ENCODE peak calls at places on chromosomes 3 and 15, in ten cellular contexts. E, U, C, J, B, X, V, O, Q and W are unnamed samples.

GRCh38 chr15:56460046-56460445 is 4.9 kb downstream of the MNS1 start:
- DNase-seq in E (no peak), U (no peak), C (no peak), J (no peak), B (peak; percentile 1), X (peak; percentile 5), V (no peak), O (no peak), Q (no peak), W (no peak)

GRCh38 chr3:189508784-189509489 is 122.3 kb upstream of the TP63 start:
- DNase-seq in E (no peak), U (no peak), C (no peak), J (no peak), B (no peak), X (no peak), V (no peak), O (no peak), Q (no peak), W (no peak)

GRCh38 chr3:15427981-15428380 is 583 bp downstream of the EAF1 start:
- DNase-seq in E (no peak), U (no peak), C (no peak), J (no peak), B (no peak), X (no peak), V (no peak), O (no peak), Q (no peak), W (no peak)

GRCh38 chr15:77496710-77497107 is 76.0 kb downstream of the HMG20A start:
- DNase-seq in E (peak; percentile 89), U (peak; percentile 34), C (peak; percentile 74), J (peak; percentile 94), B (peak; percentile 97), X (peak; percentile 95), V (peak; percentile 79), O (peak; percentile 67), Q (peak; percentile 26), W (peak; percentile 96)

GRCh38 chr3:188296761-188297689 is 143.1 kb downstream of the LPP start:
- DNase-seq in E (no peak), U (no peak), C (peak; percentile 93), J (peak; percentile 32), B (peak; percentile 83), X (peak; percentile 94), V (no peak), O (no peak), Q (no peak), W (peak; percentile 36)

GRCh38 chr3:177211503-177212277 is 14.4 kb upstream of the TBL1XR1 start:
- DNase-seq in E (no peak), U (no peak), C (peak; percentile 87), J (no peak), B (no peak), X (no peak), V (no peak), O (no peak), Q (no peak), W (no peak)

GRCh38 chr3:10602769-10603768 is 97.7 kb upstream of the ATP2B2 start:
- DNase-seq in E (no peak), U (peak; percentile 38), C (no peak), J (no peak), B (no peak), X (no peak), V (no peak), O (no peak), Q (no peak), W (no peak)

GRCh38 chr3:71580636-71581215 is 2.8 kb downstream of the FOXP1 start:
- DNase-seq in E (no peak), U (no peak), C (peak; percentile 17), J (no peak), B (no peak), X (peak; percentile 25), V (no peak), O (no peak), Q (no peak), W (no peak)

GRCh38 chr15:66858423-66859207 is 156.6 kb downstream of the SMAD6 start:
- DNase-seq in E (no peak), U (no peak), C (no peak), J (no peak), B (no peak), X (peak; percentile 30), V (peak; percentile 17), O (no peak), Q (no peak), W (no peak)

GRCh38 chr3:151903501-151903991 is 30.1 kb downstream of the SUCNR1 start:
- DNase-seq in E (no peak), U (no peak), C (peak; percentile 21), J (no peak), B (peak; percentile 93), X (peak; percentile 93), V (no peak), O (no peak), Q (no peak), W (peak; percentile 62)

GRCh38 chr3:171875923-171876412 is 32.8 kb downstream of the TMEM212 start:
- DNase-seq in E (no peak), U (no peak), C (peak; percentile 75), J (no peak), B (peak; percentile 19), X (peak; percentile 93), V (no peak), O (no peak), Q (no peak), W (peak; percentile 44)

GRCh38 chr3:44771424-44772098 is 10.0 kb downstream of the KIF15 start:
- DNase-seq in E (no peak), U (no peak), C (no peak), J (no peak), B (no peak), X (no peak), V (no peak), O (no peak), Q (no peak), W (no peak)

DNA sequence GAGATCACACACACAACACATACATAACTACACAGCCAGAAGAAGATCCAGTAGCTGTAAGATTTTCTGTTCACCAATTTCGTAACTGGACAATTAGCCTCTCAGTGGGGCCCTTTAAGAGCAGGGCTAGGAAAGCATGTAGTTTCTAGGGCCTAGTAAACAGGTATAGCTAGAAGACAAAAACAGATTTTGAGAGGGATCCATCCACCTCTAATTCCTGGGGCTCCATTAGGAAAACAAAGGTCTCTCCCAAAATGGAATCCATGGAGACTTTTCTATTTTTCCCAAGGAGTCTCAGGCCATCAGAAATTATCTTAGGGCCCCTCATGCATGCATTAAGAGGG is 10.5 kb downstream of the KIF15 start:
- DNase-seq in E (no peak), U (no peak), C (no peak), J (no peak), B (no peak), X (no peak), V (no peak), O (no peak), Q (no peak), W (no peak)
- H3K36me3 ChIP-seq in E (no peaks in the 10 kb centered on the region), U (no peaks in the 10 kb centered on the region), C (no peaks in the 10 kb centered on the region), J (no peaks in the 10 kb centered on the region), B (peaks cover 9% of the 10 kb centered on the region), X (no peaks in the 10 kb centered on the region), V (peaks cover 2% of the 10 kb centered on the region), O (peaks cover 59% of the 10 kb centered on the region), Q (peaks cover 42% of the 10 kb centered on the region), W (peaks cover 18% of the 10 kb centered on the region)

GRCh38 chr3:25428950-25429349 is 887 bp downstream of the RARB start:
- DNase-seq in E (no peak), U (no peak), C (no peak), J (no peak), B (no peak), X (peak; percentile 68), V (no peak), O (no peak), Q (no peak), W (no peak)
- H3K4me3 ChIP-seq in E (peak overlapping the region; percentile 59), U (no peak overlapping the region), C (no peak overlapping the region), J (peak overlapping the region; percentile 48), B (no peak overlapping the region), X (peak overlapping the region; percentile 84), V (peak overlapping the region; percentile 59), O (no peak overlapping the region), Q (no peak overlapping the region), W (peak overlapping the region; percentile 50)

GRCh38 chr3:135500034-135500433 is 465.5 kb upstream of the PPP2R3A start:
- DNase-seq in E (no peak), U (no peak), C (no peak), J (no peak), B (no peak), X (no peak), V (no peak), O (no peak), Q (no peak), W (no peak)

GRCh38 chr3:135503429-135504083 is 462.0 kb upstream of the PPP2R3A start:
- DNase-seq in E (peak; percentile 29), U (no peak), C (peak; percentile 55), J (peak; percentile 9), B (peak; percentile 51), X (peak; percentile 54), V (peak; percentile 71), O (peak; percentile 88), Q (peak; percentile 28), W (peak; percentile 61)

GRCh38 chr3:135504084-135504685 is 461.3 kb upstream of the PPP2R3A start:
- DNase-seq in E (no peak), U (no peak), C (no peak), J (no peak), B (no peak), X (no peak), V (no peak), O (no peak), Q (no peak), W (no peak)

GRCh38 chr3:135497979-135498378 is 467.5 kb upstream of the PPP2R3A start:
- DNase-seq in E (no peak), U (no peak), C (no peak), J (no peak), B (no peak), X (no peak), V (no peak), O (no peak), Q (no peak), W (no peak)

DNA sequence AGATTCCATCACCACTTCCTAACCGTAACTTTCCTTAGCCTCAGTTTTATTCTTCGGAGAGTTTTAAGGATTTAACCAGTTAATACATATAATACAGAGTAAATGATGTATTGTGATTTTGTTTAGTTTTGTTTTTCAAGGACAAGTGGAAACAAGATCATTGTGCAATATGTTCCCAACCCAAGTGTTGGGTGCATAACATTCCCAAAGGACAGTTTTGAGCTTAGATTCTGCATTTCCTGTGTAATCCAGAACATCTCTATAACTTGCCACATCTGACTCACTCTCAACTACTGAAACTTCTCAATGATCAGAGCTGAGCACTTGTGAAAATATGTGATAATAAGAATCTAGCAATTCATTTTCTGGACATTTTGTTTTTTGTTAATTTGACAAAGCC is 466.1 kb upstream of the PPP2R3A start:
- DNase-seq in E (no peak), U (no peak), C (peak; percentile 12), J (no peak), B (no peak), X (no peak), V (no peak), O (no peak), Q (no peak), W (no peak)
- H3K27me3 ChIP-seq in E (no peaks in the 10 kb centered on the region), U (no peaks in the 10 kb centered on the region), C (no peaks in the 10 kb centered on the region), J (no peaks in the 10 kb centered on the region), B (peaks cover 3% of the 10 kb centered on the region), X (no peaks in the 10 kb centered on the region), V (no peaks in the 10 kb centered on the region), O (no peaks in the 10 kb centered on the region), Q (peaks cover 50% of the 10 kb centered on the region), W (peaks cover 5% of the 10 kb centered on the region)

DNA sequence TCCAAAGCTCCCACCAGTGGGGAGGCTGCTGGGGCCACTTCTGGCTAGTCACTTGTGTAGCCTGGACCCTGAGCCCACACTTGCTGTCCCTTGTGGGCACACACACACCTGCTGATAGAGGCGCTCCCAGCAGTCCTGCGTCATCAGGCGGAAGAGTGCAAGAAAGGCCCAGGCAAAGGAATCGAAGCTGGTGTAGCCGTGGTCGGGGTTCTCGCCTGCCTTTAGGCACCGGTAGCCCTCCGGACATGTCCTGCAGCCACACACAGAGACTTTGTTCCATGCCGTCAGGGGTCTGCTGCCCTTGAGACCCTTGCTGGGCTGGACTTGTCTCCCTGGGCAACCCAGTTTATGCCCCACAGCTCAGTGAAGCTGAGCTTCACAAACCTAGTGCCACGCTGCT is 42.9 kb downstream of the SCN5A start:
- DNase-seq in E (no peak), U (no peak), C (no peak), J (no peak), B (no peak), X (no peak), V (no peak), O (no peak), Q (no peak), W (no peak)
- H3K36me3 ChIP-seq in E (no peaks in the 10 kb centered on the region), U (no peaks in the 10 kb centered on the region), C (no peaks in the 10 kb centered on the region), J (no peaks in the 10 kb centered on the region), B (no peaks in the 10 kb centered on the region), X (no peaks in the 10 kb centered on the region), V (no peaks in the 10 kb centered on the region), O (no peaks in the 10 kb centered on the region), Q (no peaks in the 10 kb centered on the region), W (no peaks in the 10 kb centered on the region)